ENCODE peak calls at places on chromosomes 13 and 19, in six cellular contexts. D, S, N, R, A and E are unnamed samples.

GRCh38 chr13:48334534-48335127 is 31.1 kb downstream of the RB1 start:
- DNase-seq in D (no peak), S (no peak), N (peak; percentile 65), A (peak; percentile 71), R (no peak), E (peak; percentile 62)

GRCh38 chr13:31067416-31068118 is 94.1 kb downstream of the HSPH1 start:
- DNase-seq in A (peak; percentile 48), S (peak; percentile 73), R (peak; percentile 21), D (no peak), N (no peak), E (no peak)

GRCh38 chr19:16296713-16297112 is 27.9 kb upstream of the KLF2 start:
- DNase-seq in R (no peak), D (no peak), S (peak; percentile 37), A (no peak), N (no peak), E (no peak)

GRCh38 chr13:113219311-113219940 is 10.0 kb downstream of the CUL4A start:
- DNase-seq in N (no peak), R (no peak), S (no peak), D (no peak), A (no peak), E (no peak)

GRCh38 chr19:40443131-40443929 is 805 bp downstream of the SERTAD3 start:
- DNase-seq in S (peak; percentile 99), R (peak; percentile 100), A (peak; percentile 100), N (peak; percentile 100), D (peak; percentile 95), E (peak; percentile 98)

GRCh38 chr13:27281420-27281819 is 10.8 kb downstream of the RASL11A start:
- DNase-seq in A (no peak), S (no peak), D (no peak), N (no peak), R (no peak), E (peak; percentile 39)

GRCh38 chr13:50425772-50426171 is 410.5 kb downstream of the KCNRG start:
- DNase-seq in N (no peak), R (no peak), D (no peak), A (no peak), S (no peak), E (peak; percentile 85)

GRCh38 chr19:7500811-7501450 is 12.1 kb upstream of the PEX11G start:
- DNase-seq in R (peak; percentile 74), D (no peak), S (peak; percentile 84), A (no peak), N (peak; percentile 57), E (no peak)

GRCh38 chr13:90201198-90201597 is 1146.3 kb upstream of the MIR17HG start:
- DNase-seq in N (no peak), R (no peak), S (no peak), A (peak; percentile 47), D (no peak), E (no peak)